ENCODE peak calls at places on chromosomes 4 and X, in five cellular contexts. One of them, this sample, is unnamed.
A peak's percentile ranks its signal among the peaks of the same experiment; 100 is the strongest.

GRCh38 chr4:158411180-158411721 is 110.4 kb upstream of the RXFP1 start:
- DNase-seq in PC-3: no peak
- DNase-seq in NCI-H1417 treated with DMSO at 0.1 percent for 48 hours: no peak
- DNase-seq in dorsolateral prefrontal cortex: peak; percentile 70
- DNase-seq in activated T-cell treated with anti-CD3 and anti-CD28 coated beads for 1 hour: no peak
- DNase-seq in this sample: no peak

GRCh38 chr4:140257461-140258305 is 103.7 kb upstream of the MAML3 start:
- DNase-seq in PC-3: peak; percentile 15
- DNase-seq in NCI-H1417 treated with DMSO at 0.1 percent for 48 hours: no peak
- DNase-seq in dorsolateral prefrontal cortex: no peak
- DNase-seq in activated T-cell treated with anti-CD3 and anti-CD28 coated beads for 1 hour: no peak
- DNase-seq in this sample: peak; percentile 44

GRCh38 chrX:9456250-9457074 is 8.4 kb upstream of the TBL1X start:
- DNase-seq in PC-3: peak; percentile 11
- DNase-seq in NCI-H1417 treated with DMSO at 0.1 percent for 48 hours: no peak
- DNase-seq in dorsolateral prefrontal cortex: no peak
- DNase-seq in activated T-cell treated with anti-CD3 and anti-CD28 coated beads for 1 hour: peak; percentile 5
- DNase-seq in this sample: no peak

GRCh38 chr4:86181585-86181984 is 178.3 kb downstream of the MAPK10 start:
- DNase-seq in PC-3: peak; percentile 18
- DNase-seq in NCI-H1417 treated with DMSO at 0.1 percent for 48 hours: no peak
- DNase-seq in dorsolateral prefrontal cortex: no peak
- DNase-seq in activated T-cell treated with anti-CD3 and anti-CD28 coated beads for 1 hour: no peak
- DNase-seq in this sample: peak; percentile 20

GRCh38 chr4:164615964-164616363 is 138.0 kb upstream of the SMIM31 start:
- DNase-seq in PC-3: peak; percentile 10
- DNase-seq in NCI-H1417 treated with DMSO at 0.1 percent for 48 hours: no peak
- DNase-seq in dorsolateral prefrontal cortex: no peak
- DNase-seq in activated T-cell treated with anti-CD3 and anti-CD28 coated beads for 1 hour: no peak
- DNase-seq in this sample: no peak

GRCh38 chr4:150978738-150979575 is 36.1 kb downstream of the LRBA start:
- DNase-seq in PC-3: no peak
- DNase-seq in NCI-H1417 treated with DMSO at 0.1 percent for 48 hours: no peak
- DNase-seq in dorsolateral prefrontal cortex: no peak
- DNase-seq in activated T-cell treated with anti-CD3 and anti-CD28 coated beads for 1 hour: no peak
- DNase-seq in this sample: no peak

GRCh38 chr4:151690884-151691283 is 69.9 kb downstream of the GATB start:
- DNase-seq in PC-3: no peak
- DNase-seq in NCI-H1417 treated with DMSO at 0.1 percent for 48 hours: no peak
- DNase-seq in dorsolateral prefrontal cortex: no peak
- DNase-seq in activated T-cell treated with anti-CD3 and anti-CD28 coated beads for 1 hour: no peak
- DNase-seq in this sample: no peak

GRCh38 chr4:121307441-121308327 is 73.1 kb downstream of the QRFPR start:
- DNase-seq in PC-3: peak; percentile 56
- DNase-seq in NCI-H1417 treated with DMSO at 0.1 percent for 48 hours: no peak
- DNase-seq in dorsolateral prefrontal cortex: no peak
- DNase-seq in activated T-cell treated with anti-CD3 and anti-CD28 coated beads for 1 hour: no peak
- DNase-seq in this sample: peak; percentile 59

GRCh38 chrX:18985186-18985435 is 1.2 kb upstream of the PHKA2 start:
- DNase-seq in PC-3: no peak
- DNase-seq in NCI-H1417 treated with DMSO at 0.1 percent for 48 hours: no peak
- DNase-seq in dorsolateral prefrontal cortex: no peak
- DNase-seq in activated T-cell treated with anti-CD3 and anti-CD28 coated beads for 1 hour: no peak
- DNase-seq in this sample: no peak

GRCh38 chrX:153634236-153634635 is 12.8 kb upstream of the DUSP9 start:
- DNase-seq in PC-3: no peak
- DNase-seq in NCI-H1417 treated with DMSO at 0.1 percent for 48 hours: no peak
- DNase-seq in dorsolateral prefrontal cortex: no peak
- DNase-seq in activated T-cell treated with anti-CD3 and anti-CD28 coated beads for 1 hour: no peak
- DNase-seq in this sample: no peak

GRCh38 chrX:118530537-118530936 is 34.9 kb downstream of the DOCK11 start:
- DNase-seq in PC-3: no peak
- DNase-seq in NCI-H1417 treated with DMSO at 0.1 percent for 48 hours: no peak
- DNase-seq in dorsolateral prefrontal cortex: no peak
- DNase-seq in activated T-cell treated with anti-CD3 and anti-CD28 coated beads for 1 hour: no peak
- DNase-seq in this sample: no peak

GRCh38 chr4:6270691-6271121 is 1.1 kb downstream of the WFS1 start:
- DNase-seq in PC-3: peak; percentile 22
- DNase-seq in NCI-H1417 treated with DMSO at 0.1 percent for 48 hours: no peak
- DNase-seq in dorsolateral prefrontal cortex: no peak
- DNase-seq in activated T-cell treated with anti-CD3 and anti-CD28 coated beads for 1 hour: no peak
- DNase-seq in this sample: no peak

GRCh38 chrX:5957506-5957905 is 271.2 kb downstream of the NLGN4X start:
- DNase-seq in PC-3: no peak
- DNase-seq in NCI-H1417 treated with DMSO at 0.1 percent for 48 hours: no peak
- DNase-seq in dorsolateral prefrontal cortex: no peak
- DNase-seq in activated T-cell treated with anti-CD3 and anti-CD28 coated beads for 1 hour: no peak
- DNase-seq in this sample: no peak

GRCh38 chr4:122450847-122451246 is 5.7 kb downstream of the IL2 start:
- DNase-seq in PC-3: peak; percentile 62
- DNase-seq in NCI-H1417 treated with DMSO at 0.1 percent for 48 hours: no peak
- DNase-seq in dorsolateral prefrontal cortex: no peak
- DNase-seq in activated T-cell treated with anti-CD3 and anti-CD28 coated beads for 1 hour: no peak
- DNase-seq in this sample: peak; percentile 50

GRCh38 chr4:73702796-73703287 is 37.5 kb upstream of the CXCL8 start:
- DNase-seq in PC-3: peak; percentile 86
- DNase-seq in NCI-H1417 treated with DMSO at 0.1 percent for 48 hours: no peak
- DNase-seq in dorsolateral prefrontal cortex: no peak
- DNase-seq in activated T-cell treated with anti-CD3 and anti-CD28 coated beads for 1 hour: no peak
- DNase-seq in this sample: no peak

GRCh38 chr4:152727784-152728183 is 48.0 kb upstream of the TMEM154 start:
- DNase-seq in PC-3: no peak
- DNase-seq in NCI-H1417 treated with DMSO at 0.1 percent for 48 hours: no peak
- DNase-seq in dorsolateral prefrontal cortex: no peak
- DNase-seq in activated T-cell treated with anti-CD3 and anti-CD28 coated beads for 1 hour: no peak
- DNase-seq in this sample: no peak

GRCh38 chr4:1359161-1359535 is 12.1 kb downstream of the UVSSA start:
- DNase-seq in PC-3: no peak
- DNase-seq in NCI-H1417 treated with DMSO at 0.1 percent for 48 hours: no peak
- DNase-seq in dorsolateral prefrontal cortex: no peak
- DNase-seq in activated T-cell treated with anti-CD3 and anti-CD28 coated beads for 1 hour: no peak
- DNase-seq in this sample: no peak

GRCh38 chrX:154019633-154020499 is at the start of gene IRAK1:
- DNase-seq in PC-3: peak; percentile 73
- DNase-seq in NCI-H1417 treated with DMSO at 0.1 percent for 48 hours: no peak
- DNase-seq in dorsolateral prefrontal cortex: no peak
- DNase-seq in activated T-cell treated with anti-CD3 and anti-CD28 coated beads for 1 hour: peak; percentile 36
- DNase-seq in this sample: peak; percentile 72

GRCh38 chrX:104488811-104489210 is 77.2 kb upstream of the IL1RAPL2 start:
- DNase-seq in PC-3: peak; percentile 9
- DNase-seq in NCI-H1417 treated with DMSO at 0.1 percent for 48 hours: no peak
- DNase-seq in dorsolateral prefrontal cortex: no peak
- DNase-seq in activated T-cell treated with anti-CD3 and anti-CD28 coated beads for 1 hour: no peak
- DNase-seq in this sample: peak; percentile 53

GRCh38 chr4:82848706-82849105 is 42.2 kb downstream of the SEC31A start:
- DNase-seq in PC-3: no peak
- DNase-seq in NCI-H1417 treated with DMSO at 0.1 percent for 48 hours: no peak
- DNase-seq in dorsolateral prefrontal cortex: no peak
- DNase-seq in activated T-cell treated with anti-CD3 and anti-CD28 coated beads for 1 hour: no peak
- DNase-seq in this sample: no peak

GRCh38 chr4:138697771-138698170 is 317.8 kb upstream of the NOCT start:
- DNase-seq in PC-3: no peak
- DNase-seq in NCI-H1417 treated with DMSO at 0.1 percent for 48 hours: no peak
- DNase-seq in dorsolateral prefrontal cortex: no peak
- DNase-seq in activated T-cell treated with anti-CD3 and anti-CD28 coated beads for 1 hour: no peak
- DNase-seq in this sample: no peak

GRCh38 chr4:138243369-138243768 is 1.2 kb upstream of the SLC7A11 start:
- DNase-seq in PC-3: peak; percentile 51
- DNase-seq in NCI-H1417 treated with DMSO at 0.1 percent for 48 hours: no peak
- DNase-seq in dorsolateral prefrontal cortex: no peak
- DNase-seq in activated T-cell treated with anti-CD3 and anti-CD28 coated beads for 1 hour: no peak
- DNase-seq in this sample: peak; percentile 48

GRCh38 chr4:122017296-122017695 is 65.4 kb upstream of the TRPC3 start:
- DNase-seq in PC-3: no peak
- DNase-seq in NCI-H1417 treated with DMSO at 0.1 percent for 48 hours: no peak
- DNase-seq in dorsolateral prefrontal cortex: no peak
- DNase-seq in activated T-cell treated with anti-CD3 and anti-CD28 coated beads for 1 hour: no peak
- DNase-seq in this sample: no peak

GRCh38 chr4:138049350-138049749 is 192.8 kb downstream of the SLC7A11 start:
- DNase-seq in PC-3: peak; percentile 9
- DNase-seq in NCI-H1417 treated with DMSO at 0.1 percent for 48 hours: no peak
- DNase-seq in dorsolateral prefrontal cortex: no peak
- DNase-seq in activated T-cell treated with anti-CD3 and anti-CD28 coated beads for 1 hour: no peak
- DNase-seq in this sample: peak; percentile 48

GRCh38 chr4:151957163-151957562 is 196.4 kb upstream of the GATB start:
- DNase-seq in PC-3: no peak
- DNase-seq in NCI-H1417 treated with DMSO at 0.1 percent for 48 hours: no peak
- DNase-seq in dorsolateral prefrontal cortex: no peak
- DNase-seq in activated T-cell treated with anti-CD3 and anti-CD28 coated beads for 1 hour: no peak
- DNase-seq in this sample: no peak

GRCh38 chr4:16082424-16083216 is 1.2 kb downstream of the PROM1 start:
- DNase-seq in PC-3: no peak
- DNase-seq in NCI-H1417 treated with DMSO at 0.1 percent for 48 hours: no peak
- DNase-seq in dorsolateral prefrontal cortex: no peak
- DNase-seq in activated T-cell treated with anti-CD3 and anti-CD28 coated beads for 1 hour: no peak
- DNase-seq in this sample: peak; percentile 67

GRCh38 chr4:56995525-56995924 is 16.8 kb downstream of the POLR2B start:
- DNase-seq in PC-3: no peak
- DNase-seq in NCI-H1417 treated with DMSO at 0.1 percent for 48 hours: no peak
- DNase-seq in dorsolateral prefrontal cortex: peak; percentile 72
- DNase-seq in activated T-cell treated with anti-CD3 and anti-CD28 coated beads for 1 hour: no peak
- DNase-seq in this sample: no peak

GRCh38 chr4:151329217-151330007 is 4.0 kb upstream of the SH3D19 start:
- DNase-seq in PC-3: peak; percentile 81
- DNase-seq in NCI-H1417 treated with DMSO at 0.1 percent for 48 hours: no peak
- DNase-seq in dorsolateral prefrontal cortex: no peak
- DNase-seq in activated T-cell treated with anti-CD3 and anti-CD28 coated beads for 1 hour: no peak
- DNase-seq in this sample: peak; percentile 48

GRCh38 chr4:177293208-177294018 is 16.3 kb upstream of the NEIL3 start:
- DNase-seq in PC-3: no peak
- DNase-seq in NCI-H1417 treated with DMSO at 0.1 percent for 48 hours: no peak
- DNase-seq in dorsolateral prefrontal cortex: no peak
- DNase-seq in activated T-cell treated with anti-CD3 and anti-CD28 coated beads for 1 hour: no peak
- DNase-seq in this sample: no peak

GRCh38 chrX:44106864-44107263 is 133.7 kb upstream of the NDP start:
- DNase-seq in PC-3: no peak
- DNase-seq in NCI-H1417 treated with DMSO at 0.1 percent for 48 hours: no peak
- DNase-seq in dorsolateral prefrontal cortex: no peak
- DNase-seq in activated T-cell treated with anti-CD3 and anti-CD28 coated beads for 1 hour: no peak
- DNase-seq in this sample: no peak

GRCh38 chr4:53019485-53020382 is 157.6 kb downstream of the RASL11B start:
- DNase-seq in PC-3: peak; percentile 27
- DNase-seq in NCI-H1417 treated with DMSO at 0.1 percent for 48 hours: no peak
- DNase-seq in dorsolateral prefrontal cortex: no peak
- DNase-seq in activated T-cell treated with anti-CD3 and anti-CD28 coated beads for 1 hour: no peak
- DNase-seq in this sample: peak; percentile 69

GRCh38 chr4:140059159-140059558 is 94.8 kb downstream of the MAML3 start:
- DNase-seq in PC-3: no peak
- DNase-seq in NCI-H1417 treated with DMSO at 0.1 percent for 48 hours: no peak
- DNase-seq in dorsolateral prefrontal cortex: no peak
- DNase-seq in activated T-cell treated with anti-CD3 and anti-CD28 coated beads for 1 hour: no peak
- DNase-seq in this sample: no peak

GRCh38 chr4:142550955-142551354 is 295.1 kb downstream of the INPP4B start:
- DNase-seq in PC-3: peak; percentile 37
- DNase-seq in NCI-H1417 treated with DMSO at 0.1 percent for 48 hours: no peak
- DNase-seq in dorsolateral prefrontal cortex: no peak
- DNase-seq in activated T-cell treated with anti-CD3 and anti-CD28 coated beads for 1 hour: no peak
- DNase-seq in this sample: peak; percentile 25

GRCh38 chr4:73608677-73609594 is 11.3 kb downstream of the RASSF6 start:
- DNase-seq in PC-3: peak; percentile 90
- DNase-seq in NCI-H1417 treated with DMSO at 0.1 percent for 48 hours: peak; percentile 63
- DNase-seq in dorsolateral prefrontal cortex: no peak
- DNase-seq in activated T-cell treated with anti-CD3 and anti-CD28 coated beads for 1 hour: no peak
- DNase-seq in this sample: peak; percentile 61

GRCh38 chr4:187618701-187619278 is 376.8 kb upstream of the ZFP42 start:
- DNase-seq in PC-3: peak; percentile 21
- DNase-seq in NCI-H1417 treated with DMSO at 0.1 percent for 48 hours: no peak
- DNase-seq in dorsolateral prefrontal cortex: no peak
- DNase-seq in activated T-cell treated with anti-CD3 and anti-CD28 coated beads for 1 hour: no peak
- DNase-seq in this sample: peak; percentile 21